ENCODE peak calls at places on chromosomes 5 and 9, in nine cellular contexts. O is fibroblast of pulmonary artery, W is brain microvascular endothelial cell, V is endodermal cell, P is choroid plexus epithelial cell, Z is hepatocyte, U is pancreas, Q is HFF-Myc, E is heart right ventricle. S is an unnamed sample.

GRCh38 chr5:138241688-138242547 is 28.8 kb upstream of the CDC23 start:
- DNase-seq in U (peak), O (peak), V (peak), Q (no peak), P (no peak), E (peak), Z (peak), W (no peak), S (no peak)

GRCh38 chr5:160751297-160751696 is 100.7 kb downstream of the ATP10B start:
- DNase-seq in O (no peak), E (no peak), P (no peak), V (no peak), U (no peak), W (no peak), Z (no peak), Q (no peak), S (no peak)

GRCh38 chr5:61397238-61397637 is 65.2 kb downstream of the ZSWIM6 start:
- DNase-seq in P (no peak), W (peak), O (no peak), U (no peak), Z (no peak), Q (no peak), E (no peak), V (no peak), S (no peak)

GRCh38 chr9:89695441-89695891 is 90.7 kb downstream of the GADD45G start:
- DNase-seq in V (peak), U (no peak), Q (no peak), Z (no peak), P (no peak), E (no peak), W (no peak), O (no peak), S (no peak)

GRCh38 chr9:18396102-18396728 is 77.7 kb upstream of the ADAMTSL1 start:
- DNase-seq in E (no peak), Q (no peak), Z (no peak), W (peak), V (no peak), U (no peak), O (peak), P (peak), S (no peak)

GRCh38 chr9:38227061-38227540 is 158.1 kb upstream of the SHB start:
- DNase-seq in P (peak), V (peak), E (peak), Q (peak), W (peak), Z (peak), U (peak), O (peak), S (peak)

GRCh38 chr5:2093859-2094615 is 211.3 kb upstream of the IRX4 start:
- DNase-seq in V (no peak), W (peak), Z (no peak), P (peak), O (peak), E (peak), U (no peak), Q (no peak), S (peak)

GRCh38 chr9:98575379-98576346 is 133.1 kb downstream of the GABBR2 start:
- DNase-seq in P (peak), Q (peak), E (no peak), O (peak), V (peak), W (peak), Z (no peak), U (no peak), S (peak)

GRCh38 chr5:69035665-69036064 is 58.1 kb upstream of the SLC30A5 start:
- DNase-seq in P (no peak), O (no peak), W (no peak), Q (no peak), Z (no peak), V (no peak), E (no peak), U (no peak), S (no peak)

GRCh38 chr5:137880313-137880712 is 8.9 kb upstream of the PKD2L2 start:
- DNase-seq in W (no peak), V (no peak), O (no peak), Q (no peak), U (no peak), Z (no peak), E (peak), P (no peak), S (no peak)

GRCh38 chr9:69218166-69218565 is 44.1 kb downstream of the TJP2 start:
- DNase-seq in P (no peak), O (no peak), Z (no peak), V (no peak), W (no peak), E (no peak), Q (no peak), U (no peak), S (no peak)

GRCh38 chr9:86200599-86201162 is 58.8 kb downstream of the C9orf153 start:
- DNase-seq in W (no peak), U (no peak), O (no peak), P (no peak), V (no peak), E (no peak), Z (no peak), Q (no peak), S (no peak)

GRCh38 chr5:158013939-158014338 is 155.0 kb upstream of the CLINT1 start:
- DNase-seq in Z (peak), O (peak), E (peak), P (peak), U (no peak), V (peak), Q (no peak), W (peak), S (peak)

GRCh38 chr9:75238311-75238976 is 150.1 kb downstream of the OSTF1 start:
- DNase-seq in O (peak), U (peak), Z (peak), V (peak), W (peak), P (peak), E (peak), Q (peak), S (peak)

GRCh38 chr9:20570756-20571155 is 51.5 kb downstream of the MLLT3 start:
- DNase-seq in E (no peak), U (no peak), Q (no peak), O (peak), W (no peak), P (peak), Z (no peak), V (no peak), S (no peak)

GRCh38 chr9:93005876-93006275 is 52.6 kb upstream of the SUSD3 start:
- DNase-seq in W (no peak), Z (no peak), E (no peak), V (no peak), P (no peak), U (peak), O (no peak), Q (no peak), S (no peak)

GRCh38 chr5:1035421-1036405 is 27.1 kb downstream of the NKD2 start:
- DNase-seq in E (no peak), Z (no peak), P (no peak), Q (no peak), W (no peak), V (no peak), O (no peak), U (peak), S (no peak)

GRCh38 chr5:17069995-17070405 is 133.9 kb upstream of the MYO10 start:
- DNase-seq in Q (no peak), U (no peak), V (no peak), Z (no peak), O (peak), E (no peak), W (no peak), P (no peak), S (no peak)

GRCh38 chr9:129351058-129351641 is 173.1 kb upstream of the IER5L start:
- DNase-seq in Q (no peak), P (no peak), V (peak), E (no peak), Z (no peak), U (no peak), W (no peak), O (no peak), S (no peak)
- H3K4me3 ChIP-seq in Q (no peak), P (no peak), V (no peak), E (peak), Z (no peak), U (no peak), W (no peak), O (no peak), S (no peak)

GRCh38 chr9:109652971-109653370 is 127.0 kb upstream of the PALM2AKAP2 start:
- DNase-seq in V (peak), E (peak), O (peak), P (peak), Z (peak), Q (no peak), U (no peak), W (peak), S (peak)
- TF ChIP-seq CTCF in V (peak), E (peak), O (peak), P (peak), Z (peak), Q (peak), U (no peak), W (peak), S (peak)

GRCh38 chr9:127133739-127134167 is 11.3 kb upstream of the ANGPTL2 start:
- DNase-seq in E (peak), Q (no peak), U (no peak), V (peak), O (peak), P (peak), Z (peak), W (peak), S (no peak)

GRCh38 chr9:127135056-127135745 is 12.8 kb upstream of the ANGPTL2 start:
- DNase-seq in V (peak), O (no peak), Q (no peak), U (no peak), P (no peak), W (no peak), Z (no peak), E (no peak), S (no peak)

GRCh38 chr9:127132375-127132774 is 9.9 kb upstream of the ANGPTL2 start:
- DNase-seq in W (no peak), Z (no peak), O (no peak), V (peak), P (no peak), E (no peak), U (no peak), Q (no peak), S (no peak)

GRCh38 chr9:127131871-127132270 is 9.4 kb upstream of the ANGPTL2 start:
- DNase-seq in E (no peak), U (no peak), V (peak), O (peak), Q (no peak), W (peak), P (peak), Z (no peak), S (no peak)

GRCh38 chr9:127132921-127133647 is 10.6 kb upstream of the ANGPTL2 start:
- DNase-seq in U (no peak), W (peak), P (peak), V (peak), O (no peak), E (no peak), Q (no peak), Z (peak), S (no peak)
- H3K4me3 ChIP-seq in U (no peak), W (no peak), P (no peak), V (no peak), O (no peak), E (no peak), Q (no peak), Z (no peak), S (no peak)

GRCh38 chr5:181173027-181173419 is 25.6 kb downstream of the OR2V2 start:
- DNase-seq in U (no peak), V (no peak), Z (no peak), E (no peak), O (no peak), Q (no peak), W (no peak), P (no peak), S (no peak)
- TF ChIP-seq CTCF in U (no peak), V (peak), Z (peak), E (no peak), O (no peak), Q (peak), W (peak), P (no peak), S (no peak)

DNA sequence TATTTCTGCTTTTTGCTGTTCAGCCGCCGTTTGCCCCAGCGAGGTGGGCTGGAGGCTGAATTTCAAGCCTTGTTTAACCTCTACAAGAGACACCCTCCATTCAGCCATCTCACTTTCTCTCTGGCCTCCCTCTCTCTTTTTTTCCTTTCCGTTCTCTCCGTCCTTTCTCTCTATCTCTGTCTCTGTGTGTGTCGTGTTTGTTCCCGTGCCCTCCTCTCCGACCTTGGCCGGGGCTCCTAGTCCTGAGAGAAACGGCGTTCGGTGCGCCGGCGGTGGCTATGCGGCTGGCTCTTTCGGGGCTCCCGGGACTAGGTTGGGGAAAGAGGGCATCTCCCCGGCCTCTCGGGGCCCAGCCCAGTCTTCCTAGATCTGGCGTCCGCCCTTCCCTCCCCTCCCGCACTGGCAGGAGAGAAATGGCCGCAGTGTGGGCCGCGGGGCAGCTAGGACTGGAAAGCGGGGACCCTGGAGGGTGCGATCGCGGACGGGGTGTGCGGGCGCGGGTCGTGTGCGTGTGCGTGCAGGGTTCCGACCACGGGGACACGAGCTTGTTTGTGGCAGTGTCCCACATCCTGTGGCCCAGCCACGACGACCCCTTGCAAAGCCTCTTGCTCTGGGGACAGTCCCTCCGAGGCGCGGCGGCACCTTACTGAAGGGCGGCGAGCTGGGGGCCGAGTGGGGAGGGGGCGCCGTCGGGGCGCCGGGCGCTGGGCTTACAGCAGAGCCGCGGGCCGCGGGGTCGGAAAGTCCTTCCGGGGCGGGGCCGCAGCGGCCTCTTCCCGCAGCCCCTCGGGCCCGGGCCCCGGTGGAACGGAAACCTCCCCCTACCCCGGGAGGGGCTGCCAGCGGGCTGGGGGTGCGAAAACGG is 5.7 kb downstream of the LHX2 start:
- DNase-seq in Z (no peak), Q (no peak), P (no peak), O (no peak), U (peak), W (no peak), E (no peak), V (peak), S (no peak)
- H3K4me3 ChIP-seq in Z (no peak), Q (no peak), P (no peak), O (no peak), U (no peak), W (no peak), E (peak), V (peak), S (no peak)

S was measured in astrocyte of the cerebellum.